ENCODE peak calls at places on chromosomes 6 and 20, in nine cellular contexts. One of them, this sample, is unnamed.

GRCh38 chr6:133590196-133590595 is 298.7 kb upstream of the TCF21 start:
- DNase-seq in fibroblast of mammary gland: no peak
- DNase-seq in BJ: no peak
- DNase-seq in uterus: no peak
- DNase-seq in fibroblast of lung: no peak
- DNase-seq in cardiac fibroblast: no peak
- DNase-seq in epithelial cell of esophagus: no peak
- DNase-seq in GM10248: no peak
- DNase-seq in HFFc6: no peak
- DNase-seq in this sample: no peak

GRCh38 chr6:18538315-18538714 is 151.2 kb downstream of the RNF144B start:
- DNase-seq in uterus: no peak
- DNase-seq in BJ: no peak
- DNase-seq in GM10248: no peak
- DNase-seq in fibroblast of mammary gland: no peak
- DNase-seq in cardiac fibroblast: no peak
- DNase-seq in fibroblast of lung: no peak
- DNase-seq in epithelial cell of esophagus: no peak
- DNase-seq in HFFc6: no peak
- DNase-seq in this sample: no peak

GRCh38 chr6:102204336-102204735 is 810.8 kb downstream of the GRIK2 start:
- DNase-seq in cardiac fibroblast: no peak
- DNase-seq in BJ: no peak
- DNase-seq in uterus: no peak
- DNase-seq in HFFc6: no peak
- DNase-seq in epithelial cell of esophagus: peak; percentile 33
- DNase-seq in fibroblast of lung: no peak
- DNase-seq in fibroblast of mammary gland: no peak
- DNase-seq in GM10248: no peak
- DNase-seq in this sample: no peak

GRCh38 chr6:128417698-128418097 is 102.7 kb downstream of the PTPRK start:
- DNase-seq in uterus: no peak
- DNase-seq in fibroblast of mammary gland: no peak
- DNase-seq in GM10248: no peak
- DNase-seq in epithelial cell of esophagus: no peak
- DNase-seq in cardiac fibroblast: peak; percentile 67
- DNase-seq in BJ: no peak
- DNase-seq in HFFc6: no peak
- DNase-seq in fibroblast of lung: peak; percentile 15
- DNase-seq in this sample: no peak

GRCh38 chr20:21106171-21106694 is at the start of gene LINC00237:
- DNase-seq in BJ: no peak
- DNase-seq in HFFc6: no peak
- DNase-seq in cardiac fibroblast: no peak
- DNase-seq in fibroblast of lung: no peak
- DNase-seq in uterus: no peak
- DNase-seq in epithelial cell of esophagus: no peak
- DNase-seq in GM10248: no peak
- DNase-seq in fibroblast of mammary gland: no peak
- DNase-seq in this sample: no peak

GRCh38 chr20:52160805-52161204 is 30.8 kb downstream of the ZFP64 start:
- DNase-seq in BJ: no peak
- DNase-seq in cardiac fibroblast: no peak
- DNase-seq in GM10248: no peak
- DNase-seq in fibroblast of lung: no peak
- DNase-seq in HFFc6: no peak
- DNase-seq in fibroblast of mammary gland: no peak
- DNase-seq in epithelial cell of esophagus: peak; percentile 59
- DNase-seq in uterus: no peak
- DNase-seq in this sample: peak; percentile 35

GRCh38 chr6:144248003-144248402 is 37.1 kb upstream of the UTRN start:
- DNase-seq in cardiac fibroblast: no peak
- DNase-seq in fibroblast of lung: no peak
- DNase-seq in fibroblast of mammary gland: peak; percentile 17
- DNase-seq in BJ: no peak
- DNase-seq in uterus: no peak
- DNase-seq in HFFc6: no peak
- DNase-seq in GM10248: no peak
- DNase-seq in epithelial cell of esophagus: no peak
- DNase-seq in this sample: no peak

GRCh38 chr20:9903048-9903651 is 64.3 kb upstream of the PAK5 start:
- DNase-seq in fibroblast of mammary gland: peak; percentile 11
- DNase-seq in cardiac fibroblast: peak; percentile 7
- DNase-seq in HFFc6: no peak
- DNase-seq in BJ: no peak
- DNase-seq in uterus: no peak
- DNase-seq in GM10248: no peak
- DNase-seq in epithelial cell of esophagus: peak; percentile 27
- DNase-seq in fibroblast of lung: no peak
- DNase-seq in this sample: no peak

GRCh38 chr6:152240436-152240835 is 396.7 kb downstream of the SYNE1 start:
- DNase-seq in GM10248: no peak
- DNase-seq in HFFc6: no peak
- DNase-seq in cardiac fibroblast: no peak
- DNase-seq in fibroblast of lung: no peak
- DNase-seq in fibroblast of mammary gland: no peak
- DNase-seq in uterus: no peak
- DNase-seq in BJ: no peak
- DNase-seq in epithelial cell of esophagus: no peak
- DNase-seq in this sample: no peak

GRCh38 chr20:54026300-54027064 is 43.9 kb downstream of the BCAS1 start:
- DNase-seq in cardiac fibroblast: no peak
- DNase-seq in BJ: no peak
- DNase-seq in fibroblast of mammary gland: peak; percentile 7
- DNase-seq in uterus: no peak
- DNase-seq in fibroblast of lung: no peak
- DNase-seq in epithelial cell of esophagus: peak; percentile 10
- DNase-seq in HFFc6: no peak
- DNase-seq in GM10248: no peak
- DNase-seq in this sample: peak; percentile 40

GRCh38 chr6:52317841-52318581 is 33.5 kb upstream of the MCM3 start:
- DNase-seq in HFFc6: peak; percentile 60
- DNase-seq in epithelial cell of esophagus: peak; percentile 45
- DNase-seq in fibroblast of mammary gland: peak; percentile 64
- DNase-seq in GM10248: peak; percentile 78
- DNase-seq in uterus: no peak
- DNase-seq in fibroblast of lung: peak; percentile 49
- DNase-seq in cardiac fibroblast: peak; percentile 69
- DNase-seq in BJ: peak; percentile 25
- DNase-seq in this sample: peak; percentile 35

GRCh38 chr20:41371361-41371760 is 4.7 kb upstream of the EMILIN3 start:
- DNase-seq in uterus: no peak
- DNase-seq in fibroblast of lung: no peak
- DNase-seq in HFFc6: no peak
- DNase-seq in GM10248: no peak
- DNase-seq in fibroblast of mammary gland: no peak
- DNase-seq in epithelial cell of esophagus: no peak
- DNase-seq in BJ: no peak
- DNase-seq in cardiac fibroblast: no peak
- DNase-seq in this sample: no peak

GRCh38 chr6:92479821-92480220 is 939.5 kb downstream of the EPHA7 start:
- DNase-seq in fibroblast of lung: peak; percentile 3
- DNase-seq in fibroblast of mammary gland: no peak
- DNase-seq in uterus: no peak
- DNase-seq in BJ: no peak
- DNase-seq in epithelial cell of esophagus: no peak
- DNase-seq in cardiac fibroblast: no peak
- DNase-seq in HFFc6: no peak
- DNase-seq in GM10248: no peak
- DNase-seq in this sample: no peak

DNA sequence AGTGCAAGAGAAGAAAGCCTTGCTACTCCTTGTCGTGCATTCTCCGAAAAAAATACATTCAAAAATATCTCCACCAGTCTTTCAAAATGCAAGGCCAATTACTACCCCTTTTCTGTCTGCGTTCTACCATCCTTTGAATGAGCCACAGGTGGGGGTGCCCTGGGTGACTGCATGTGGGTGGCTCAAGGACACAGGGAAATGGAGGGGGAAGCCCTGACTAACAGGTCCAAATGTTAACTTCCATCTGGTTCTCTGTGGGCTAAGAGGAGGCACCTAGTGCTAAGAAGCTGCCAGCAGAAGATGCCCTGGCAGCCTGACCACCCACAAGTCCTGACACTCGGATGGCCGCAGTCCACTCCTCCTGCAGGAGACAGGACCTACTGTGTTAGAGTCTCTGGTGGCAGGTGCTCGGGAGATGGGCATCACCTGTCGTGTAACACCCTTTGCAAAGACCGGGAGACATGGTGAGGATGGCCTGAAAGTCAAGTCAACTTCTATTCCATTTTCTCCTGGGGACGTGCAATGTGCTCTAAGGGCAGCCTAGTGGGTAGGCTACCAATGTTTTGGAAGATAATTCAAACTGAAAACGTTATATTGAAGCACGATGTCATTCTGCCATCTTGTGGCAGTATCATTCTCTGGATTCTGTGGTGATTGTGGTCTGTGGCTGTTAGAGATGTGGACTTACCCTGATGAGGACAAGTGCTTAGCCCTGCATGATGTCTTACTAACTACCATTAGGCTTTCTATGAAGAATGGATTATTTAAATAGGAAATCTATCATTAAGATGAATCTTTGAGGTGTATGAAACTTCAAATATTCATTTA is 27.4 kb upstream of the IGF2R start:
- DNase-seq in GM10248: peak; percentile 32
- DNase-seq in fibroblast of lung: peak; percentile 66
- DNase-seq in HFFc6: peak; percentile 50
- DNase-seq in fibroblast of mammary gland: peak; percentile 69
- DNase-seq in cardiac fibroblast: peak; percentile 83
- DNase-seq in uterus: no peak
- DNase-seq in epithelial cell of esophagus: peak; percentile 48
- DNase-seq in BJ: no peak
- DNase-seq in this sample: no peak
- TF ChIP-seq CTCF in GM10248: peak; percentile 58
- TF ChIP-seq CTCF in fibroblast of lung: peak; percentile 61
- TF ChIP-seq CTCF in HFFc6: peak; percentile 82
- TF ChIP-seq CTCF in fibroblast of mammary gland: peak; percentile 62
- TF ChIP-seq CTCF in cardiac fibroblast: peak; percentile 55
- TF ChIP-seq CTCF in uterus: peak; percentile 36
- TF ChIP-seq CTCF in epithelial cell of esophagus: peak; percentile 62
- TF ChIP-seq CTCF in BJ: peak; percentile 60
- TF ChIP-seq CTCF in this sample: peak; percentile 13

DNA sequence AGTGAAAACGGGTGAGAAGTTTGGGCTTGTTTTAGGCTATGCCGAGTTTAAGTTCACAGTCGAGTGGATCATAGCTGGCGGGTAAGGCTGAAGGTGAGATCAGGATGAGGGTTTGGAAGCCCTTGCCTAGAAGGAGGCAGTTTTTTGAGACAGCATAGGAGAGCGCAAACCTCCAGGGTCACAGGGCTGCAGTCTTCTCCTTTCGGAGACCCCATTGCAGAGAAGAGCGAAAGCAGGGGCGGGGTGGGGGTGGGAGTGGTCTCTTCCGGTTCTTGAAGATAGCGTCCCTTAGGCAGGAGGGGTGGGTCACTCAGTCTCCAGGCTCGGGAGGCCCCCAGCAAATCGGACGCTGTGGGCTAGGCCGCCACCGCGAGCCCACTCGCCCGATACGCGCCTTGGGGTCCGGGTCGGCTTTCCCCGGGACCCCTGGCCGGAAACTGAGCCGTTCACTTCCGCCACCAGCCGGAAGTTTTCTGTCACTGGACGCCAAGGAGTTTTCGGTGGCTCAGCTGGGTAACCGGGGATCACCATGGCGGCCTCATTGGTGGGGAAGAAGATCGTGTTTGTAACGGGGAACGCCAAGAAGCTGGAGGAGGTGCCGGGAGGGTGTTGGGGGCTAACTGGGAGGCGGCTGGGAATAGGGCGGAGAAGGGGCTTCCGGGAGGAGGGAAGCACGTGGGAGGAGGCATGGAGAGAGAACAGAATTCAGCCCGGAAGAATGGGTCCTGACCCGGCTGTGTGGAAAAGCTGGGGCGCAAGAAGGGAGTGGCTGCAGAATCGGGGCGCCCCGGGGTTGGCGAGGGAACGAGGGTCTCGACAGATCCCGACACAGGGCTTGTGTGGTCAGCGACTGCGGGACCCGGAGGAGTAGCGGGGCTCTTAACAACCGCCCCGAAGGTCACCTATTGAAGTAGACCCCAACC is at the start of gene ITPA:
- DNase-seq in HFFc6: peak; percentile 15
- DNase-seq in uterus: peak; percentile 34
- DNase-seq in epithelial cell of esophagus: peak; percentile 36
- DNase-seq in fibroblast of lung: peak; percentile 32
- DNase-seq in fibroblast of mammary gland: peak; percentile 28
- DNase-seq in GM10248: peak; percentile 86
- DNase-seq in cardiac fibroblast: peak; percentile 37
- DNase-seq in BJ: no peak
- DNase-seq in this sample: no peak
- TF ChIP-seq CTCF in HFFc6: no peak
- TF ChIP-seq CTCF in uterus: no peak
- TF ChIP-seq CTCF in epithelial cell of esophagus: no peak
- TF ChIP-seq CTCF in fibroblast of lung: no peak
- TF ChIP-seq CTCF in fibroblast of mammary gland: no peak
- TF ChIP-seq CTCF in GM10248: no peak
- TF ChIP-seq CTCF in cardiac fibroblast: no peak
- TF ChIP-seq CTCF in BJ: peak; percentile 3
- TF ChIP-seq CTCF in this sample: no peak

GRCh38 chr6:44253307-44254101 is 3.8 kb downstream of the SLC35B2 start:
- DNase-seq in GM10248: no peak
- DNase-seq in fibroblast of lung: no peak
- DNase-seq in cardiac fibroblast: peak; percentile 52
- DNase-seq in BJ: no peak
- DNase-seq in fibroblast of mammary gland: peak; percentile 49
- DNase-seq in epithelial cell of esophagus: peak; percentile 51
- DNase-seq in HFFc6: peak; percentile 52
- DNase-seq in uterus: no peak
- DNase-seq in this sample: no peak
- TF ChIP-seq CTCF in GM10248: peak; percentile 66
- TF ChIP-seq CTCF in fibroblast of lung: peak; percentile 43
- TF ChIP-seq CTCF in cardiac fibroblast: peak; percentile 43
- TF ChIP-seq CTCF in BJ: peak; percentile 55
- TF ChIP-seq CTCF in fibroblast of mammary gland: peak; percentile 42
- TF ChIP-seq CTCF in epithelial cell of esophagus: peak; percentile 62
- TF ChIP-seq CTCF in HFFc6: peak; percentile 79
- TF ChIP-seq CTCF in uterus: peak; percentile 11
- TF ChIP-seq CTCF in this sample: peak; percentile 64

DNA sequence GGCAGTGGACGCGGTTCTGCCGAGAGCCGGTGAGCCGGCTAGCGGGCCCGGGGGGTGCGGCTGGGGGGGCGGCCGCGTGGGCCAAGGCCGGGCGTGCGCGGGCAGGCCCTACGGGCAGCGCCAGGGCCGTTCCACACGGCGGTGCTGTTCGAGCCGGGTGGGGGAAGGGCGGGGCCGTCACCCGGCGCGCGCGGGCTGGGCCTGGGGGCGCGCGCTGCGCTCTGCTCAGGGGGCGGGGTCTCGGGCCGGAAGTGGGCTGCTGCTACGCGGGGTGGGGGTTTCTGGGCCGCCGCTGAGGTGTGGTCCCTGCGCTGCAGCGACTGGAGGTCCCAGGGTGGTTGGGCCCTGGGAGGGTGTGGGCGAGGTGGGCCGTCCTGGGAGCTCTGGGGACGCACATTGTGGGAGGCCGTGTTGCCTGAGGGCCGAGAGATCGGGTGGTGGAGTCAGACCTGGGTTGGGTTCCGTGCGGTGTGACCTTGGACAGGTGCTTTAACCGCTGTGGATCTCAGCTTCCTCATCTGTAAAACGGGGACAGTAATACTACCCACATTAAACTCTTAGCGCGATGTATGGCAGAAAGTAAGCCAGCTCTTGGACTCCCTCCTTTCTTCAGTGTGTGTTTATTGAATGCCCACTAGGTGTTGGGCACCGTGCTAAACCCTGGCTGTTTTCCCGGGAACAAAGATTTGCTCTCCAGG is 395 bp downstream of the MAPRE1 start:
- DNase-seq in cardiac fibroblast: peak; percentile 49
- DNase-seq in fibroblast of mammary gland: peak; percentile 16
- DNase-seq in fibroblast of lung: peak; percentile 42
- DNase-seq in HFFc6: peak; percentile 15
- DNase-seq in GM10248: peak; percentile 82
- DNase-seq in BJ: no peak
- DNase-seq in epithelial cell of esophagus: peak; percentile 45
- DNase-seq in uterus: peak; percentile 54
- DNase-seq in this sample: peak; percentile 64
- TF ChIP-seq CTCF in cardiac fibroblast: no peak
- TF ChIP-seq CTCF in fibroblast of mammary gland: no peak
- TF ChIP-seq CTCF in fibroblast of lung: no peak
- TF ChIP-seq CTCF in HFFc6: no peak
- TF ChIP-seq CTCF in GM10248: no peak
- TF ChIP-seq CTCF in BJ: no peak
- TF ChIP-seq CTCF in epithelial cell of esophagus: no peak
- TF ChIP-seq CTCF in uterus: no peak
- TF ChIP-seq CTCF in this sample: no peak